ENCODE peak calls at places on chromosomes 2 and 18, in four cellular contexts. Q, J, C and A are unnamed samples.

GRCh38 chr2:164126960-164127359 is 391.2 kb upstream of the FIGN start:
- DNase-seq in C (no peak), J (no peak), Q (no peak), A (no peak)

GRCh38 chr18:61870151-61870550 is 22.7 kb downstream of the RNF152 start:
- DNase-seq in Q (no peak), C (no peak), J (no peak), A (no peak)

GRCh38 chr2:1581965-1582625 is 162.2 kb downstream of the PXDN start:
- DNase-seq in C (no peak), J (no peak), Q (no peak), A (no peak)

GRCh38 chr18:56575819-56576663 is 62.4 kb downstream of the TXNL1 start:
- DNase-seq in J (no peak), C (no peak), Q (peak; percentile 25), A (peak; percentile 19)

GRCh38 chr2:148927010-148927409 is 52.0 kb downstream of the KIF5C start:
- DNase-seq in J (no peak), Q (no peak), C (no peak), A (peak; percentile 77)

GRCh38 chr18:69233465-69234054 is 167.1 kb upstream of the DOK6 start:
- DNase-seq in Q (no peak), J (no peak), C (no peak), A (no peak)

GRCh38 chr18:23106575-23106974 is 28.7 kb upstream of the CABLES1 start:
- DNase-seq in Q (peak; percentile 67), C (no peak), J (no peak), A (no peak)

GRCh38 chr2:178514664-178515063 is 34.4 kb downstream of the PLEKHA3 start:
- DNase-seq in J (no peak), Q (no peak), C (no peak), A (no peak)

GRCh38 chr2:219022041-219022440 is 19.3 kb downstream of the CFAP65 start:
- DNase-seq in Q (no peak), J (no peak), C (no peak), A (no peak)

GRCh38 chr2:112821682-112822081 is 14.9 kb downstream of the IL1B start:
- DNase-seq in C (no peak), Q (no peak), J (peak; percentile 24), A (no peak)

GRCh38 chr18:63236990-63237389 is 82.6 kb downstream of the BCL2 start:
- DNase-seq in Q (no peak), C (peak; percentile 44), J (no peak), A (no peak)

GRCh38 chr2:7325186-7325585 is 408.0 kb downstream of the RNF144A start:
- DNase-seq in J (no peak), Q (no peak), C (no peak), A (no peak)

DNA sequence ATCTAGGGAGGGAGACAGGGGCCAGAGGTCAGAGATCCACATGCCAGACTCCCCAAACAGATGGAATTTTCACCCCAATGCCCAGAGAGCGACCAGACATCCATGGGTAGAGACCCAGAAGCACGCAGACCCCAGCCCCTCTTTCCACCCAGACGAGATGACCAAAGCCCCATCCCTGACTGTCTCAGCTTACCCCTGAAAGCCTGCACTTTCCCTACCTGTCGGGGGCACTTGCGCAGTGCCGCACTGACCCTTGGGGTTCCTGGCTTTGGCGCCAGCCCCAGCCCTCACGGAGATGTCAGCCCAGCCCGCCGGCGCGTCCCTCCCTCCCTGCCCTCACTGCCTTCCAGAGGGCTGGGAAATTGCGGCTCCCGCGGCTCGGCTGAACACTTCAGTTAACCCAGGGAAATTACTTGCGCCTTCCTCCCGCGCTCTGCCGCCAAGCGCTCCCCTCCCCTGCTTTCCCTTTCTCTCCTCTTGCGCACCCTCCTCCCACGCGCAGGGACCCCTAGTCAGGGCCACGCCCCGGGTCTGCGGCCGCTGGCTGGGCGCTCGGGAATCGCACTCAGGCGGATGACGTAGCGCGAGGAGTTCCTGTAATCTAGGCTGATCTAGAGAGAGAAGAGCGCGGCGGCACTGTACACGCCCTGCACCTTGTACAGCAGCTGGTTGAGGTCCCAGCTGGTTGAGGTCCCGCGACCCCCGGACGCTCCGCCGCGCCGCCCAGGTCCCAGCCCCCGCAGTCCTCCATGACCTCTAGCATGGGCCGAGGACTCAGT is 12.0 kb downstream of the ALPG start:
- DNase-seq in Q (no peak), J (no peak), C (no peak), A (peak; percentile 10)
- H3K4me3 ChIP-seq in Q (peak overlapping the region; percentile 32), J (no peak overlapping the region), C (no peak overlapping the region), A (no peak overlapping the region)

DNA sequence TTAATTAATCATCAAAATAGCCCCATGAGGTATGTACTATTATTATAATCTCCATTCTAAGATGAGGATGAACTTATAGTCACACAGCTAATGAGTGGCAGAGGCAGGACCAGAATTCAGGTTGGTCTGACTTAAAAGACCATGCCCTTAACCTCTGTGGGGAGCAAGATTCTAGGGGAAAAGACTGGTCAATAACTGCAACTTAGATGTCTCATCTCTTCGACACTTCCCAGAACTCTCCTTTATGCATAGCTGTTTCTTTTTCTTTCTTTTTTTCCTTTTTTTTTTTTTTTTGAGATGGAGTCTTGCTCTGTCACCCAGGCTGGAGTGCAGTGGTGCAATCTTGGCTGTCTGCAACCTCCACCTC is 66.3 kb upstream of the RTN4 start:
- DNase-seq in J (no peak), Q (no peak), C (no peak), A (no peak)
- H3K4me1 ChIP-seq in J (peaks cover 6% of the 10 kb centered on the region), Q (peaks cover 54% of the 10 kb centered on the region), C (peaks cover 16% of the 10 kb centered on the region), A (no peaks in the 10 kb centered on the region)

GRCh38 chr2:96146881-96147592 is 1.8 kb upstream of the DUSP2 start:
- DNase-seq in J (no peak), Q (no peak), C (peak; percentile 23), A (no peak)
- H3K27ac ChIP-seq in J (peak overlapping the region; percentile 86), Q (no peak overlapping the region), C (no peak overlapping the region), A (peak overlapping the region; percentile 100)

DNA sequence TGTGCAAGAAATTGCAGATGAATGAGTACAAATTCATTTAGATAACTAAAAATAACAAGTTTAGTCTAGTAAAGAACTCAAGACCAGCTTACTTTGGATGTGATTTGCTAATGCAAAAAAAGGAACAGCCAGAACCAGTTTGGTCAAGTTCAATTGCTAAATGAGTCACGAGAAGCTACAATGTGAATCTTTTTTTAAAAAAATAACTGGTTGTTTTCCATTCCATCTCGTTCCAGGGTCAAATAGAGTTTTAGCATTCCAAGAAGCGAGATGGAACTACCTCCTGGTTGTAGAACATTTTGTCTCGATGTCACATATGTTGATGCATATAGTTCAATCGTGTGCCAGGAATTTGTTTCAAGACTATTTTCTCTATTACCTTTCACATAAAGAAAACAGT is 65.0 kb upstream of the IKZF2 start:
- DNase-seq in Q (no peak), C (no peak), J (no peak), A (no peak)
- H3K4me3 ChIP-seq in Q (no peak overlapping the region), C (no peak overlapping the region), J (no peak overlapping the region), A (no peak overlapping the region)

GRCh38 chr2:47037678-47038077 is 117.4 kb downstream of the STPG4 start:
- DNase-seq in Q (no peak), C (no peak), J (no peak), A (no peak)
- H3K4me1 ChIP-seq in Q (peaks cover 90% of the 10 kb centered on the region), C (peaks cover 29% of the 10 kb centered on the region), J (no peaks in the 10 kb centered on the region), A (no peaks in the 10 kb centered on the region)